ENCODE peak calls at places on chromosome X, in ten cellular contexts. X is SK-N-SH; K is CD4-positive, alpha-beta memory T cell; Q is right cardiac atrium; Z is CD8-positive, alpha-beta T cell; O is left ventricle myocardium inferior; I is naive thymus-derived CD4-positive, alpha-beta T cell; L is HCT116; J is A549; M is upper lobe of left lung. Y is an unnamed sample.

GRCh38 chrX:103847174-103847870 is 15.3 kb upstream of the RAB9B start:
- DNase-seq in Q (no peak), J (no peak), M (no peak), Z (no peak), L (no peak), X (no peak), O (no peak), K (no peak), I (no peak), Y (no peak)

GRCh38 chrX:39484669-39485068 is 613.1 kb downstream of the BCOR start:
- DNase-seq in X (no peak), M (no peak), K (no peak), O (no peak), I (no peak), L (no peak), Q (peak; percentile 22), Z (no peak), J (no peak), Y (no peak)

GRCh38 chrX:12791253-12792228 is at the start of gene PRPS2:
- DNase-seq in O (peak; percentile 67), K (peak; percentile 71), I (peak; percentile 39), X (peak; percentile 88), L (no peak), M (peak; percentile 55), Q (peak; percentile 86), J (peak; percentile 64), Z (peak; percentile 72), Y (peak; percentile 59)

GRCh38 chrX:149511081-149511480 is 6.0 kb upstream of the IDS start:
- DNase-seq in M (no peak), K (no peak), Z (no peak), X (no peak), O (no peak), L (peak; percentile 71), Q (no peak), I (no peak), J (no peak), Y (no peak)

GRCh38 chrX:15914486-15914885 is 59.9 kb upstream of the AP1S2 start:
- DNase-seq in L (no peak), X (no peak), K (no peak), Q (no peak), I (no peak), O (no peak), M (no peak), Z (no peak), J (no peak), Y (no peak)

GRCh38 chrX:120429776-120430535 is 39.1 kb downstream of the LAMP2 start:
- DNase-seq in O (no peak), M (no peak), Z (no peak), I (no peak), L (no peak), Q (no peak), K (no peak), X (no peak), J (no peak), Y (no peak)

GRCh38 chrX:8815460-8816065 is 14.4 kb upstream of the FAM9A start:
- DNase-seq in X (peak; percentile 58), J (peak; percentile 45), L (peak; percentile 2), K (peak; percentile 29), I (no peak), Z (no peak), M (no peak), O (no peak), Q (no peak), Y (no peak)

GRCh38 chrX:40539214-40540142 is 41.3 kb upstream of the ATP6AP2 start:
- DNase-seq in I (peak; percentile 46), Q (peak; percentile 80), X (no peak), J (no peak), Z (peak; percentile 79), L (no peak), O (peak; percentile 23), K (peak; percentile 78), M (peak; percentile 79), Y (peak; percentile 44)

GRCh38 chrX:36867143-36867542 is 141.0 kb upstream of the FAM47C start:
- DNase-seq in I (no peak), O (no peak), Q (no peak), K (peak; percentile 5), X (peak; percentile 5), L (no peak), J (peak; percentile 19), Z (no peak), M (no peak), Y (no peak)

GRCh38 chrX:139931646-139932076 is 1.2 kb downstream of the ATP11C start:
- DNase-seq in J (no peak), Z (peak; percentile 23), O (no peak), L (no peak), K (no peak), X (peak; percentile 41), I (no peak), Q (peak; percentile 30), M (no peak), Y (no peak)

GRCh38 chrX:26670521-26670920 is 454.6 kb downstream of the MAGEB5 start:
- DNase-seq in I (no peak), Q (no peak), L (no peak), K (no peak), O (no peak), J (no peak), M (no peak), X (no peak), Z (no peak), Y (no peak)

GRCh38 chrX:114976321-114976720 is 41.1 kb downstream of the IL13RA2 start:
- DNase-seq in K (no peak), I (no peak), L (no peak), M (no peak), J (no peak), Q (no peak), O (no peak), Z (no peak), X (no peak), Y (no peak)

GRCh38 chrX:39164212-39164611 is 363.0 kb downstream of the MID1IP1 start:
- DNase-seq in L (no peak), I (no peak), Q (no peak), X (no peak), K (no peak), Z (no peak), J (no peak), M (no peak), O (no peak), Y (no peak)

GRCh38 chrX:111181883-111182400 is 86.0 kb downstream of the PAK3 start:
- DNase-seq in I (no peak), M (no peak), X (no peak), O (no peak), J (no peak), Q (no peak), K (no peak), Z (no peak), L (no peak), Y (no peak)

GRCh38 chrX:67601771-67602170 is 58.0 kb downstream of the AR start:
- DNase-seq in Z (no peak), O (no peak), L (no peak), I (no peak), Q (no peak), J (no peak), K (no peak), X (no peak), M (no peak), Y (no peak)
- H3K9me3 ChIP-seq in Z (no peaks in the 10 kb centered on the region), O (no peaks in the 10 kb centered on the region), L (no peaks in the 10 kb centered on the region), I (no peaks in the 10 kb centered on the region), Q (no peaks in the 10 kb centered on the region), J (no peaks in the 10 kb centered on the region), K (no peaks in the 10 kb centered on the region), X (no peaks in the 10 kb centered on the region), M (no peaks in the 10 kb centered on the region), Y (no peaks in the 10 kb centered on the region)

DNA sequence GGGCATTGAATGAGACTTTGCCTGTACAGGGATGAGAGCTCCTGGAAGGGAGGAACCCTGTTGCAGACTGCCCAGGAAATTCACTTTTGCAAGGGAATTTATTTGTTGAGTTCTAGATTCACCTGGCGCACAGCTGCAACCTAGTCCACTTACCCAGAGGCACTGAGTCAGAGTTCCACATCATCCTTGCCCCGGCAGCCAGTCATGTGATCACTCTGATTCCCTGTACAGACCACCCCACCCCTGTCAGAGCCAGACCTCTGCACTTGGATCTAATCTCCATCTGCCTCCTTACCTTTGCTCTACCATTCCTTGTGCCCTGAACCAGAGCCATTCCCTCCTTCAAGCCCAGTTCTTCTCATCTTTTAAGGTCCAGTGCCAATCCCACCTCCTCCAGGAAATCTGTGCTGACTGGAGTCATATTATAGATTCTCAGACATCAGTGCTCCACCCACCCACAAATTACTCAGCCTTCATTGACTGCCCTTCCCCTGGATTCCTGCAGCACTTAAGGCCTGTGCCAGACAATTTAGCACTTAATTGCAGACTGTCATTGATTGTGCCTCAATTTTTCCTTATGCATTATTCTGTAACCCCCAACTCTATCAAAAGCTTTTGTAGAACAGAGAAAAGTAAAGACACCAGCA is 84.1 kb upstream of the MAGEA4 start:
- DNase-seq in X (no peak), L (no peak), I (no peak), O (no peak), Z (no peak), M (no peak), K (no peak), J (no peak), Q (no peak), Y (no peak)
- H3K9me3 ChIP-seq in X (no peaks in the 10 kb centered on the region), L (no peaks in the 10 kb centered on the region), I (no peaks in the 10 kb centered on the region), O (no peaks in the 10 kb centered on the region), Z (no peaks in the 10 kb centered on the region), M (no peaks in the 10 kb centered on the region), K (no peaks in the 10 kb centered on the region), J (no peaks in the 10 kb centered on the region), Q (no peaks in the 10 kb centered on the region), Y (no peaks in the 10 kb centered on the region)

GRCh38 chrX:28773807-28774206 is 186.6 kb downstream of the IL1RAPL1 start:
- DNase-seq in O (no peak), L (no peak), X (no peak), I (no peak), Q (no peak), K (no peak), J (no peak), Z (no peak), M (no peak), Y (no peak)
- H3K9me3 ChIP-seq in O (no peaks in the 10 kb centered on the region), L (no peaks in the 10 kb centered on the region), X (no peaks in the 10 kb centered on the region), I (no peaks in the 10 kb centered on the region), Q (no peaks in the 10 kb centered on the region), K (no peaks in the 10 kb centered on the region), J (no peaks in the 10 kb centered on the region), Z (no peaks in the 10 kb centered on the region), M (no peaks in the 10 kb centered on the region), Y (no peaks in the 10 kb centered on the region)

GRCh38 chrX:100994352-100995281 is 25.1 kb downstream of the ARL13A start:
- DNase-seq in Z (no peak), M (peak; percentile 39), O (no peak), J (peak; percentile 48), Q (no peak), I (no peak), X (no peak), K (no peak), L (peak; percentile 47), Y (no peak)

GRCh38 chrX:100984818-100985217 is 15.3 kb downstream of the ARL13A start:
- DNase-seq in O (no peak), Q (no peak), J (no peak), X (no peak), Z (no peak), K (no peak), M (no peak), I (no peak), L (no peak), Y (no peak)

GRCh38 chrX:100995469-100995868 is 26.0 kb downstream of the ARL13A start:
- DNase-seq in X (no peak), J (no peak), L (peak; percentile 41), M (no peak), O (no peak), Z (no peak), I (no peak), K (no peak), Q (no peak), Y (no peak)

DNA sequence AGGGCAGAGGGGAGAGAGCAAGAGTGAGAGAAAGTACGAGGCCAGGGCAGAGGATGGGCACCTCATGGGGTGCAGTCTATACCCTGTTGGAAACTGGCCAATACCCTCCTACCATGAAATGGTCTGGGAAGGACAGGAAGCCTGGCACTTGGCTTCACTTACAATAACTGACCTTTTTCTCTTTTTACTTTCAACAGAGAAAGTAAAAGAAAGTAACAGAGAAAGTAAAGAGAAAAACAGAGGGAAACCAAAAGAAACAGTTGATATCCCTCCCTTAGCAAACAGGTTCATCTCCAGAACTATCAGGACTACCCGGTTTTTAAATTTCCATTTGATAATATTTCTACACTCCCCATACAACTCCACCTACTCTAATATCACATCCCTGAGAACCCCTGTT is 20.6 kb downstream of the ARL13A start:
- DNase-seq in M (no peak), Z (no peak), J (no peak), L (no peak), K (no peak), I (no peak), Q (no peak), O (no peak), X (no peak), Y (no peak)
- H3K9me3 ChIP-seq in M (no peaks in the 10 kb centered on the region), Z (no peaks in the 10 kb centered on the region), J (no peaks in the 10 kb centered on the region), L (no peaks in the 10 kb centered on the region), K (no peaks in the 10 kb centered on the region), I (no peaks in the 10 kb centered on the region), Q (no peaks in the 10 kb centered on the region), O (no peaks in the 10 kb centered on the region), X (no peaks in the 10 kb centered on the region), Y (no peaks in the 10 kb centered on the region)